ENCODE peak calls at places on chromosome 6, in five cellular contexts. One of them, this sample, is unnamed. For H3K36me3, the result is how much of the 10 kb centered on the place peaks cover.

GRCh38 chr6:25670208-25670607 is 18.2 kb downstream of the SCGN start:
- DNase-seq in PC-3: no peak
- DNase-seq in hepatocyte: peak
- DNase-seq in ovary: no peak
- DNase-seq in CD8-positive, alpha-beta T cell: no peak
- DNase-seq in this sample: no peak

GRCh38 chr6:127069659-127070279 is 48.7 kb upstream of the RSPO3 start:
- DNase-seq in CD8-positive, alpha-beta T cell: no peak
- DNase-seq in PC-3: peak
- DNase-seq in hepatocyte: peak
- DNase-seq in ovary: no peak
- DNase-seq in this sample: peak

GRCh38 chr6:148453906-148454305 is 111.3 kb downstream of the SASH1 start:
- DNase-seq in PC-3: no peak
- DNase-seq in hepatocyte: no peak
- DNase-seq in CD8-positive, alpha-beta T cell: no peak
- DNase-seq in ovary: no peak
- DNase-seq in this sample: no peak

GRCh38 chr6:155150967-155151671 is 112.7 kb upstream of the CLDN20 start:
- DNase-seq in ovary: no peak
- DNase-seq in CD8-positive, alpha-beta T cell: no peak
- DNase-seq in PC-3: no peak
- DNase-seq in hepatocyte: no peak
- DNase-seq in this sample: no peak

GRCh38 chr6:156776841-156777576 is at the start of gene ARID1B:
- DNase-seq in hepatocyte: peak
- DNase-seq in ovary: peak
- DNase-seq in CD8-positive, alpha-beta T cell: peak
- DNase-seq in PC-3: peak
- DNase-seq in this sample: peak

GRCh38 chr6:118739976-118740771 is 88.8 kb upstream of the CEP85L start:
- DNase-seq in ovary: no peak
- DNase-seq in PC-3: peak
- DNase-seq in hepatocyte: no peak
- DNase-seq in CD8-positive, alpha-beta T cell: no peak
- DNase-seq in this sample: peak

GRCh38 chr6:80976336-80976735 is 776.1 kb downstream of the TENT5A start:
- DNase-seq in ovary: no peak
- DNase-seq in CD8-positive, alpha-beta T cell: no peak
- DNase-seq in hepatocyte: no peak
- DNase-seq in PC-3: no peak
- DNase-seq in this sample: no peak

GRCh38 chr6:25166955-25167753 is 112.0 kb upstream of the CARMIL1 start:
- DNase-seq in ovary: no peak
- DNase-seq in hepatocyte: no peak
- DNase-seq in CD8-positive, alpha-beta T cell: no peak
- DNase-seq in PC-3: no peak
- DNase-seq in this sample: no peak

GRCh38 chr6:39339111-39339510 is 16.6 kb upstream of the KCNK16 start:
- DNase-seq in hepatocyte: no peak
- DNase-seq in ovary: no peak
- DNase-seq in CD8-positive, alpha-beta T cell: no peak
- DNase-seq in PC-3: no peak
- DNase-seq in this sample: no peak

GRCh38 chr6:46773201-46773855 is 19.9 kb upstream of the MEP1A start:
- DNase-seq in ovary: no peak
- DNase-seq in PC-3: no peak
- DNase-seq in hepatocyte: no peak
- DNase-seq in CD8-positive, alpha-beta T cell: no peak
- DNase-seq in this sample: peak

GRCh38 chr6:123575218-123575617 is 61.5 kb downstream of the TRDN start:
- DNase-seq in hepatocyte: no peak
- DNase-seq in PC-3: no peak
- DNase-seq in CD8-positive, alpha-beta T cell: no peak
- DNase-seq in ovary: no peak
- DNase-seq in this sample: no peak

GRCh38 chr6:10528170-10528981 is 7.2 kb downstream of the GCNT2 start:
- DNase-seq in PC-3: peak
- DNase-seq in hepatocyte: peak
- DNase-seq in CD8-positive, alpha-beta T cell: peak
- DNase-seq in ovary: no peak
- DNase-seq in this sample: peak

GRCh38 chr6:39416728-39417127 is 94.2 kb upstream of the KCNK16 start:
- DNase-seq in PC-3: peak
- DNase-seq in CD8-positive, alpha-beta T cell: no peak
- DNase-seq in ovary: no peak
- DNase-seq in hepatocyte: no peak
- DNase-seq in this sample: peak

GRCh38 chr6:124076336-124077048 is 272.8 kb downstream of the NKAIN2 start:
- DNase-seq in CD8-positive, alpha-beta T cell: no peak
- DNase-seq in PC-3: no peak
- DNase-seq in ovary: no peak
- DNase-seq in hepatocyte: no peak
- DNase-seq in this sample: no peak

GRCh38 chr6:35034411-35035171 is 106.5 kb downstream of the TCP11 start:
- DNase-seq in CD8-positive, alpha-beta T cell: no peak
- DNase-seq in ovary: no peak
- DNase-seq in hepatocyte: no peak
- DNase-seq in PC-3: peak
- DNase-seq in this sample: peak

GRCh38 chr6:51792273-51793030 is 295.0 kb downstream of the PKHD1 start:
- DNase-seq in ovary: no peak
- DNase-seq in CD8-positive, alpha-beta T cell: no peak
- DNase-seq in PC-3: peak
- DNase-seq in hepatocyte: no peak
- DNase-seq in this sample: peak

GRCh38 chr6:109001554-109001953 is 93.1 kb downstream of the SESN1 start:
- DNase-seq in PC-3: no peak
- DNase-seq in ovary: no peak
- DNase-seq in CD8-positive, alpha-beta T cell: no peak
- DNase-seq in hepatocyte: no peak
- DNase-seq in this sample: no peak

GRCh38 chr6:152218887-152219286 is 411.4 kb downstream of the ESR1 start:
- DNase-seq in hepatocyte: no peak
- DNase-seq in ovary: no peak
- DNase-seq in PC-3: no peak
- DNase-seq in CD8-positive, alpha-beta T cell: no peak
- DNase-seq in this sample: no peak

GRCh38 chr6:166904101-166904746 is 52.1 kb downstream of the RNASET2 start:
- DNase-seq in PC-3: peak
- DNase-seq in CD8-positive, alpha-beta T cell: no peak
- DNase-seq in ovary: no peak
- DNase-seq in hepatocyte: no peak
- DNase-seq in this sample: no peak

GRCh38 chr6:170114187-170114945 is 176.5 kb downstream of the DLL1 start:
- DNase-seq in PC-3: no peak
- DNase-seq in hepatocyte: no peak
- DNase-seq in CD8-positive, alpha-beta T cell: peak
- DNase-seq in ovary: peak
- DNase-seq in this sample: no peak
- TF ChIP-seq CTCF in PC-3: no peak
- TF ChIP-seq CTCF in hepatocyte: no peak
- TF ChIP-seq CTCF in CD8-positive, alpha-beta T cell: no peak
- TF ChIP-seq CTCF in ovary: no peak
- TF ChIP-seq CTCF in this sample: no peak

DNA sequence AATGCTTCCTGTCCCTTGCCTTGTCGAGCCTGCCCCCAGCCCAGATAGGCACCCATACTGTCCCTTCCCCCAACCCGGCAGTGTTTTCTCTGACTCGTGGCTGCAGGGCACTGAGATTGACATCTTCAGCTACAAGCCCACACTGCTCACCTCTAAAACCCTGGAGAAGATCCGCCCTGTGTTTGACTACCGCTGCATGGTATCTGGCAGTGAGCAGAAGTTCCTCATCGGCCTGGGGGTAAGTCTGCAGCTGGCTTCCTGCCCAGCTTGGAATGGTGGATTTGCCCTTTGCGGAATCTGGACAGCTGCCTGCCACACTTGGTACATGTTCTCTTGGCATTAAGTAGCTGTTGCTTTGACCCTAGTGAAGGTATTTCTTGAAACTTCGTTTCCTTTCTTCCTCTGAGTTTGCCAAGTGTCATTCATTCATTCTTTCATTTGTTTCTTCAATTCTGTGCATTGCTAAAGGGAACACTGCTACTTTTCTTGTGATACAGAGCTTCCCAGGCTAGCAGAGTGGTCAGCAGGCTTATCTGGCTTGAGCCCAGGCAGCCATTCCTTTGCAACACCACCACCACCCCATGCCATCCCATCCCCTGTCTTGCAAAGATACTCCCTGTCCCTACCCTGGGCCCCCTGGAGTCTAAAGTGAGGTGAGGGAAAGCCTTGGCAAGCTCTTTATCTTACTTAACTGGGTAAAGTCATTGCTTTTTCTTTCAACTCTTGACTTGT is 26.2 kb downstream of the CCDC167 start:
- DNase-seq in ovary: no peak
- DNase-seq in CD8-positive, alpha-beta T cell: no peak
- DNase-seq in hepatocyte: no peak
- DNase-seq in PC-3: peak
- DNase-seq in this sample: peak
- H3K36me3 ChIP-seq in ovary: under half
- H3K36me3 ChIP-seq in CD8-positive, alpha-beta T cell: half or more
- H3K36me3 ChIP-seq in hepatocyte: under half
- H3K36me3 ChIP-seq in PC-3: under half
- H3K36me3 ChIP-seq in this sample: under half

GRCh38 chr6:89792881-89793280 is 26.7 kb downstream of the MDN1 start:
- DNase-seq in PC-3: peak
- DNase-seq in CD8-positive, alpha-beta T cell: no peak
- DNase-seq in ovary: no peak
- DNase-seq in hepatocyte: peak
- DNase-seq in this sample: peak
- TF ChIP-seq CTCF in PC-3: peak
- TF ChIP-seq CTCF in CD8-positive, alpha-beta T cell: no peak
- TF ChIP-seq CTCF in ovary: no peak
- TF ChIP-seq CTCF in hepatocyte: peak
- TF ChIP-seq CTCF in this sample: peak

DNA sequence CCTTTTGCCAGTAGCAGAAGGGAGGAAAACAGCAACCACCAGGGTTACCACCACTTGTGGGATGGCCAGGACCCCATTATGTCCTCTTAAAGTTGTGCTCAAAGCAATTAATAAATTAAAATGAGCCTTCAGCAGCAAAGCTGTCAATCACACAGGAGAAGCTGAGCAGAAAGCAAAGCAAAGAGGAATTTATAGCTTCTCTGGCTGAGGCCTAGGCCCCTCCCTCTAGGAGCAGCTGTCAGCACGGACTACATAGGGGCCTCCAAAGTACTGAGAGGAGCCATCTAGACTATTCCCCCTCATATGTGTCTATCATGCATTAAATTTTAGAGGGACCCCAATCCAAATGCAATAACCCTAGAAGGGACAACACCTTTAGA is 6.4 kb downstream of the CCND3 start:
- DNase-seq in CD8-positive, alpha-beta T cell: no peak
- DNase-seq in hepatocyte: no peak
- DNase-seq in PC-3: no peak
- DNase-seq in ovary: no peak
- DNase-seq in this sample: no peak
- H3K36me3 ChIP-seq in CD8-positive, alpha-beta T cell: half or more
- H3K36me3 ChIP-seq in hepatocyte: under half
- H3K36me3 ChIP-seq in PC-3: half or more
- H3K36me3 ChIP-seq in ovary: under half
- H3K36me3 ChIP-seq in this sample: under half

GRCh38 chr6:17999430-17999829 is 12.0 kb upstream of the KIF13A start:
- DNase-seq in PC-3: no peak
- DNase-seq in ovary: no peak
- DNase-seq in CD8-positive, alpha-beta T cell: no peak
- DNase-seq in hepatocyte: no peak
- DNase-seq in this sample: no peak

GRCh38 chr6:17994019-17994418 is 6.6 kb upstream of the KIF13A start:
- DNase-seq in ovary: no peak
- DNase-seq in PC-3: no peak
- DNase-seq in hepatocyte: no peak
- DNase-seq in CD8-positive, alpha-beta T cell: no peak
- DNase-seq in this sample: no peak

GRCh38 chr6:17995414-17995813 is 8.0 kb upstream of the KIF13A start:
- DNase-seq in hepatocyte: no peak
- DNase-seq in PC-3: no peak
- DNase-seq in CD8-positive, alpha-beta T cell: no peak
- DNase-seq in ovary: no peak
- DNase-seq in this sample: no peak

GRCh38 chr6:17998442-17998841 is 11.0 kb upstream of the KIF13A start:
- DNase-seq in ovary: no peak
- DNase-seq in PC-3: peak
- DNase-seq in hepatocyte: no peak
- DNase-seq in CD8-positive, alpha-beta T cell: no peak
- DNase-seq in this sample: peak

DNA sequence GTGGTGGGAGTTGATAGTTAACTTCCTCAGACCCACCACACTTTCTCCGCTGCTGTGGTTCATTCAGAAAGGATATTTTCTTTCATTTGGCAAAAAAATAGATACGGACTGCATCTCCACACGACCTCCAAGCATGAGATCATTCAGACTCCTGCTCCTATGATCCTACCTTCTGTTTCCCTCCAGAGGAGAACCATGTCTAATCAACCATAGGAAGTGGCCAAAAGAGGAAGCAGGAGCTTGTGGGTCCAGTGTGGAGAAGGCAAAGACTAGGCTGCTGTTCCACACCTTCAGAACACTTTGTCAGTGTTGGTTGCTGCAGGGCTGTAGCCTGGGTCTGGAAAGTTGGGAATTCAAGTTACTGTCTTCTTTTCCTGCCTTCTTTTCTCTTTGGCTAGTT is 10.6 kb upstream of the KIF13A start:
- DNase-seq in hepatocyte: no peak
- DNase-seq in CD8-positive, alpha-beta T cell: no peak
- DNase-seq in PC-3: no peak
- DNase-seq in ovary: no peak
- DNase-seq in this sample: no peak
- TF ChIP-seq CTCF in hepatocyte: no peak
- TF ChIP-seq CTCF in CD8-positive, alpha-beta T cell: no peak
- TF ChIP-seq CTCF in PC-3: no peak
- TF ChIP-seq CTCF in ovary: no peak
- TF ChIP-seq CTCF in this sample: no peak

GRCh38 chr6:15519681-15520080 is 143.1 kb downstream of the DTNBP1 start:
- DNase-seq in hepatocyte: no peak
- DNase-seq in PC-3: no peak
- DNase-seq in ovary: no peak
- DNase-seq in CD8-positive, alpha-beta T cell: no peak
- DNase-seq in this sample: no peak
- H3K36me3 ChIP-seq in hepatocyte: under half
- H3K36me3 ChIP-seq in PC-3: under half
- H3K36me3 ChIP-seq in ovary: under half
- H3K36me3 ChIP-seq in CD8-positive, alpha-beta T cell: under half
- H3K36me3 ChIP-seq in this sample: under half